ENCODE peak calls at places on chromosomes 4 and X, in nine cellular contexts. Y is EH; M is iris pigment epithelial cell; K is hypothalamus; D is NCI-H510A treated with DMSO at 0.1 percent for 48 hours; Z is thoracic aorta; X is activated T-cell treated with anti-CD3 and anti-CD28 coated beads, Interleukin-2, amount 50 U/mL, for 48 hours; H is activated naive CD4-positive, alpha-beta T cell treated with anti-CD3 and anti-CD28 coated beads, Interleukin-2, amount 10 ng/mL, durations not matched to agents 7 days and 5 days; S is stimulated activated CD8-positive, alpha-beta memory T cell treated with anti-CD3 and anti-CD28 coated beads, Interleukin-12 subunit alpha, Interleukin-12 subunit beta, amount 100 ng/mL, for 4 hours. A is an unnamed sample.

GRCh38 chr4:33722254-33722653 is 2522.1 kb downstream of the ARAP2 start:
- DNase-seq in H (no peak), K (no peak), Z (no peak), X (no peak), S (no peak), M (peak; percentile 36), D (no peak), Y (peak; percentile 32), A (no peak)

GRCh38 chrX:115047181-115047580 is 29.8 kb upstream of the IL13RA2 start:
- DNase-seq in M (peak; percentile 49), D (no peak), X (no peak), H (no peak), Y (peak; percentile 59), Z (no peak), S (no peak), K (no peak), A (no peak)

GRCh38 chrX:100911731-100912130 is 17.0 kb downstream of the XKRX start:
- DNase-seq in H (no peak), K (no peak), X (no peak), M (peak; percentile 26), Z (no peak), Y (peak; percentile 11), D (no peak), S (no peak), A (no peak)

GRCh38 chr4:110753461-110753860 is 130.6 kb upstream of the PITX2 start:
- DNase-seq in Z (no peak), M (peak; percentile 12), H (no peak), Y (no peak), X (no peak), K (no peak), S (no peak), D (no peak), A (no peak)

GRCh38 chr4:109332926-109333464 is 30.5 kb upstream of the COL25A1 start:
- DNase-seq in Y (no peak), H (peak; percentile 31), M (peak; percentile 11), X (peak; percentile 56), D (no peak), S (no peak), Z (no peak), K (no peak), A (no peak)

GRCh38 chr4:182695842-182696241 is 221.3 kb downstream of the DCTD start:
- DNase-seq in K (no peak), X (no peak), D (no peak), M (peak; percentile 56), H (no peak), S (no peak), Z (no peak), Y (peak; percentile 14), A (no peak)

GRCh38 chr4:99180367-99181169 is 36.5 kb upstream of the ADH4 start:
- DNase-seq in X (no peak), S (no peak), K (no peak), M (peak; percentile 60), Y (peak; percentile 82), Z (no peak), D (no peak), H (no peak), A (no peak)

GRCh38 chrX:151697537-151697936 is 2.3 kb downstream of the PRRG3 start:
- DNase-seq in D (no peak), M (peak; percentile 3), H (no peak), K (no peak), X (no peak), Y (peak; percentile 67), S (no peak), Z (no peak), A (no peak)